ENCODE peak calls at places on chromosomes 2 and 18, in ten cellular contexts. One of them, this sample, is unnamed.

GRCh38 chr2:71789556-71790219 is 336.3 kb downstream of the DYSF start:
- DNase-seq in stimulated activated CD4-positive, alpha-beta T cell treated with anti-CD3 and anti-CD28 coated beads, Interleukin-15, amount 100 ng/mL, for 24 hours: no peak
- DNase-seq in AG09319: no peak
- DNase-seq in tibial artery: peak; percentile 48
- DNase-seq in SW480: no peak
- DNase-seq in activated T-helper 1 cell treated with Interleukin-2 at 50 U/mL for 16 hours: no peak
- DNase-seq in nephron progenitor cell: no peak
- DNase-seq in activated CD8-positive, alpha-beta T cell treated with anti-CD3 and anti-CD28 coated beads, Interleukin-2, amount 10 ng/mL, durations not matched to agents 7 days and 5 days: no peak
- DNase-seq in smooth muscle cell of the brain vasculature: no peak
- DNase-seq in stomach: peak; percentile 0
- DNase-seq in this sample: no peak

GRCh38 chr2:33498291-33498956 is 22.0 kb downstream of the RASGRP3 start:
- DNase-seq in nephron progenitor cell: no peak
- DNase-seq in activated CD8-positive, alpha-beta T cell treated with anti-CD3 and anti-CD28 coated beads, Interleukin-2, amount 10 ng/mL, durations not matched to agents 7 days and 5 days: no peak
- DNase-seq in stomach: no peak
- DNase-seq in SW480: no peak
- DNase-seq in activated T-helper 1 cell treated with Interleukin-2 at 50 U/mL for 16 hours: no peak
- DNase-seq in tibial artery: no peak
- DNase-seq in smooth muscle cell of the brain vasculature: no peak
- DNase-seq in stimulated activated CD4-positive, alpha-beta T cell treated with anti-CD3 and anti-CD28 coated beads, Interleukin-15, amount 100 ng/mL, for 24 hours: no peak
- DNase-seq in AG09319: no peak
- DNase-seq in this sample: no peak

GRCh38 chr2:86189782-86190416 is 5.4 kb downstream of the IMMT start:
- DNase-seq in stomach: no peak
- DNase-seq in smooth muscle cell of the brain vasculature: no peak
- DNase-seq in tibial artery: no peak
- DNase-seq in SW480: no peak
- DNase-seq in activated CD8-positive, alpha-beta T cell treated with anti-CD3 and anti-CD28 coated beads, Interleukin-2, amount 10 ng/mL, durations not matched to agents 7 days and 5 days: no peak
- DNase-seq in nephron progenitor cell: no peak
- DNase-seq in AG09319: no peak
- DNase-seq in activated T-helper 1 cell treated with Interleukin-2 at 50 U/mL for 16 hours: no peak
- DNase-seq in stimulated activated CD4-positive, alpha-beta T cell treated with anti-CD3 and anti-CD28 coated beads, Interleukin-15, amount 100 ng/mL, for 24 hours: no peak
- DNase-seq in this sample: no peak

GRCh38 chr2:1774929-1775328 is 30.6 kb upstream of the PXDN start:
- DNase-seq in tibial artery: peak; percentile 9
- DNase-seq in activated CD8-positive, alpha-beta T cell treated with anti-CD3 and anti-CD28 coated beads, Interleukin-2, amount 10 ng/mL, durations not matched to agents 7 days and 5 days: no peak
- DNase-seq in SW480: no peak
- DNase-seq in stomach: peak; percentile 14
- DNase-seq in stimulated activated CD4-positive, alpha-beta T cell treated with anti-CD3 and anti-CD28 coated beads, Interleukin-15, amount 100 ng/mL, for 24 hours: no peak
- DNase-seq in nephron progenitor cell: no peak
- DNase-seq in AG09319: no peak
- DNase-seq in smooth muscle cell of the brain vasculature: no peak
- DNase-seq in activated T-helper 1 cell treated with Interleukin-2 at 50 U/mL for 16 hours: no peak
- DNase-seq in this sample: no peak

GRCh38 chr2:106104332-106105062 is 89.6 kb downstream of the UXS1 start:
- DNase-seq in tibial artery: no peak
- DNase-seq in activated CD8-positive, alpha-beta T cell treated with anti-CD3 and anti-CD28 coated beads, Interleukin-2, amount 10 ng/mL, durations not matched to agents 7 days and 5 days: peak; percentile 76
- DNase-seq in activated T-helper 1 cell treated with Interleukin-2 at 50 U/mL for 16 hours: peak; percentile 42
- DNase-seq in smooth muscle cell of the brain vasculature: no peak
- DNase-seq in stomach: peak; percentile 74
- DNase-seq in nephron progenitor cell: peak; percentile 60
- DNase-seq in AG09319: peak; percentile 35
- DNase-seq in stimulated activated CD4-positive, alpha-beta T cell treated with anti-CD3 and anti-CD28 coated beads, Interleukin-15, amount 100 ng/mL, for 24 hours: peak; percentile 68
- DNase-seq in SW480: peak; percentile 69
- DNase-seq in this sample: peak; percentile 46

GRCh38 chr2:227406177-227407031 is 18.7 kb upstream of the SCYGR1 start:
- DNase-seq in tibial artery: peak; percentile 72
- DNase-seq in activated T-helper 1 cell treated with Interleukin-2 at 50 U/mL for 16 hours: no peak
- DNase-seq in stimulated activated CD4-positive, alpha-beta T cell treated with anti-CD3 and anti-CD28 coated beads, Interleukin-15, amount 100 ng/mL, for 24 hours: peak; percentile 30
- DNase-seq in activated CD8-positive, alpha-beta T cell treated with anti-CD3 and anti-CD28 coated beads, Interleukin-2, amount 10 ng/mL, durations not matched to agents 7 days and 5 days: no peak
- DNase-seq in SW480: peak; percentile 81
- DNase-seq in stomach: peak; percentile 73
- DNase-seq in AG09319: peak; percentile 96
- DNase-seq in nephron progenitor cell: peak; percentile 29
- DNase-seq in smooth muscle cell of the brain vasculature: peak; percentile 87
- DNase-seq in this sample: peak; percentile 86

GRCh38 chr2:39158351-39158750 is 37.5 kb upstream of the SOS1 start:
- DNase-seq in activated CD8-positive, alpha-beta T cell treated with anti-CD3 and anti-CD28 coated beads, Interleukin-2, amount 10 ng/mL, durations not matched to agents 7 days and 5 days: no peak
- DNase-seq in stomach: no peak
- DNase-seq in SW480: no peak
- DNase-seq in smooth muscle cell of the brain vasculature: no peak
- DNase-seq in nephron progenitor cell: no peak
- DNase-seq in activated T-helper 1 cell treated with Interleukin-2 at 50 U/mL for 16 hours: no peak
- DNase-seq in stimulated activated CD4-positive, alpha-beta T cell treated with anti-CD3 and anti-CD28 coated beads, Interleukin-15, amount 100 ng/mL, for 24 hours: no peak
- DNase-seq in AG09319: no peak
- DNase-seq in tibial artery: no peak
- DNase-seq in this sample: no peak

GRCh38 chr2:17894005-17894404 is 15.5 kb downstream of the KCNS3 start:
- DNase-seq in smooth muscle cell of the brain vasculature: no peak
- DNase-seq in SW480: peak; percentile 58
- DNase-seq in stimulated activated CD4-positive, alpha-beta T cell treated with anti-CD3 and anti-CD28 coated beads, Interleukin-15, amount 100 ng/mL, for 24 hours: no peak
- DNase-seq in tibial artery: no peak
- DNase-seq in activated CD8-positive, alpha-beta T cell treated with anti-CD3 and anti-CD28 coated beads, Interleukin-2, amount 10 ng/mL, durations not matched to agents 7 days and 5 days: no peak
- DNase-seq in stomach: no peak
- DNase-seq in activated T-helper 1 cell treated with Interleukin-2 at 50 U/mL for 16 hours: no peak
- DNase-seq in AG09319: no peak
- DNase-seq in nephron progenitor cell: no peak
- DNase-seq in this sample: no peak

GRCh38 chr2:2096803-2097464 is 234.1 kb downstream of the MYT1L start:
- DNase-seq in activated T-helper 1 cell treated with Interleukin-2 at 50 U/mL for 16 hours: no peak
- DNase-seq in SW480: no peak
- DNase-seq in nephron progenitor cell: no peak
- DNase-seq in stomach: no peak
- DNase-seq in stimulated activated CD4-positive, alpha-beta T cell treated with anti-CD3 and anti-CD28 coated beads, Interleukin-15, amount 100 ng/mL, for 24 hours: no peak
- DNase-seq in activated CD8-positive, alpha-beta T cell treated with anti-CD3 and anti-CD28 coated beads, Interleukin-2, amount 10 ng/mL, durations not matched to agents 7 days and 5 days: no peak
- DNase-seq in tibial artery: no peak
- DNase-seq in AG09319: no peak
- DNase-seq in smooth muscle cell of the brain vasculature: no peak
- DNase-seq in this sample: no peak

GRCh38 chr18:6370886-6371635 is 43.6 kb downstream of the L3MBTL4 start:
- DNase-seq in activated CD8-positive, alpha-beta T cell treated with anti-CD3 and anti-CD28 coated beads, Interleukin-2, amount 10 ng/mL, durations not matched to agents 7 days and 5 days: no peak
- DNase-seq in tibial artery: no peak
- DNase-seq in SW480: peak; percentile 43
- DNase-seq in nephron progenitor cell: no peak
- DNase-seq in activated T-helper 1 cell treated with Interleukin-2 at 50 U/mL for 16 hours: no peak
- DNase-seq in stimulated activated CD4-positive, alpha-beta T cell treated with anti-CD3 and anti-CD28 coated beads, Interleukin-15, amount 100 ng/mL, for 24 hours: no peak
- DNase-seq in smooth muscle cell of the brain vasculature: no peak
- DNase-seq in AG09319: no peak
- DNase-seq in stomach: peak; percentile 82
- DNase-seq in this sample: no peak

GRCh38 chr2:186543561-186544131 is 46.2 kb upstream of the ITGAV start:
- DNase-seq in stomach: no peak
- DNase-seq in nephron progenitor cell: no peak
- DNase-seq in smooth muscle cell of the brain vasculature: peak; percentile 15
- DNase-seq in stimulated activated CD4-positive, alpha-beta T cell treated with anti-CD3 and anti-CD28 coated beads, Interleukin-15, amount 100 ng/mL, for 24 hours: no peak
- DNase-seq in activated T-helper 1 cell treated with Interleukin-2 at 50 U/mL for 16 hours: no peak
- DNase-seq in SW480: no peak
- DNase-seq in tibial artery: no peak
- DNase-seq in AG09319: no peak
- DNase-seq in activated CD8-positive, alpha-beta T cell treated with anti-CD3 and anti-CD28 coated beads, Interleukin-2, amount 10 ng/mL, durations not matched to agents 7 days and 5 days: no peak
- DNase-seq in this sample: peak; percentile 10

GRCh38 chr2:240835528-240835927 is 15.5 kb upstream of the KIF1A start:
- DNase-seq in nephron progenitor cell: no peak
- DNase-seq in tibial artery: no peak
- DNase-seq in activated CD8-positive, alpha-beta T cell treated with anti-CD3 and anti-CD28 coated beads, Interleukin-2, amount 10 ng/mL, durations not matched to agents 7 days and 5 days: no peak
- DNase-seq in AG09319: no peak
- DNase-seq in stimulated activated CD4-positive, alpha-beta T cell treated with anti-CD3 and anti-CD28 coated beads, Interleukin-15, amount 100 ng/mL, for 24 hours: no peak
- DNase-seq in smooth muscle cell of the brain vasculature: no peak
- DNase-seq in stomach: no peak
- DNase-seq in activated T-helper 1 cell treated with Interleukin-2 at 50 U/mL for 16 hours: no peak
- DNase-seq in SW480: no peak
- DNase-seq in this sample: no peak

GRCh38 chr2:231111987-231112386 is 12.9 kb downstream of the HTR2B start:
- DNase-seq in smooth muscle cell of the brain vasculature: no peak
- DNase-seq in stomach: no peak
- DNase-seq in activated T-helper 1 cell treated with Interleukin-2 at 50 U/mL for 16 hours: no peak
- DNase-seq in stimulated activated CD4-positive, alpha-beta T cell treated with anti-CD3 and anti-CD28 coated beads, Interleukin-15, amount 100 ng/mL, for 24 hours: no peak
- DNase-seq in AG09319: no peak
- DNase-seq in tibial artery: no peak
- DNase-seq in activated CD8-positive, alpha-beta T cell treated with anti-CD3 and anti-CD28 coated beads, Interleukin-2, amount 10 ng/mL, durations not matched to agents 7 days and 5 days: no peak
- DNase-seq in SW480: no peak
- DNase-seq in nephron progenitor cell: no peak
- DNase-seq in this sample: no peak

GRCh38 chr2:149065236-149065635 is 26.7 kb downstream of the LYPD6B start:
- DNase-seq in smooth muscle cell of the brain vasculature: no peak
- DNase-seq in tibial artery: no peak
- DNase-seq in nephron progenitor cell: no peak
- DNase-seq in stomach: no peak
- DNase-seq in SW480: no peak
- DNase-seq in activated T-helper 1 cell treated with Interleukin-2 at 50 U/mL for 16 hours: no peak
- DNase-seq in activated CD8-positive, alpha-beta T cell treated with anti-CD3 and anti-CD28 coated beads, Interleukin-2, amount 10 ng/mL, durations not matched to agents 7 days and 5 days: no peak
- DNase-seq in stimulated activated CD4-positive, alpha-beta T cell treated with anti-CD3 and anti-CD28 coated beads, Interleukin-15, amount 100 ng/mL, for 24 hours: no peak
- DNase-seq in AG09319: no peak
- DNase-seq in this sample: no peak